ENCODE peak calls at places on chromosomes 11 and 22, in seven cellular contexts. W, J, E, V, I, C and Z are unnamed samples.

GRCh38 chr11:420054-420910 is 5.5 kb upstream of the SIGIRR start:
- DNase-seq in E (no peak), I (no peak), W (no peak), J (no peak), C (no peak), V (peak), Z (no peak)

GRCh38 chr11:82995754-82996398 is 75.8 kb downstream of the RAB30 start:
- DNase-seq in W (no peak), I (no peak), C (no peak), V (no peak), E (no peak), J (no peak), Z (no peak)

GRCh38 chr11:117442869-117443239 is 115.2 kb downstream of the CEP164 start:
- DNase-seq in J (no peak), C (no peak), I (no peak), V (no peak), E (no peak), W (no peak), Z (no peak)

GRCh38 chr22:19177164-19178064 is 1.1 kb downstream of the SLC25A1 start:
- DNase-seq in W (no peak), I (no peak), C (no peak), E (peak), J (no peak), V (no peak), Z (no peak)

GRCh38 chr22:30824711-30825110 is 130.0 kb downstream of the OSBP2 start:
- DNase-seq in J (no peak), I (no peak), V (no peak), W (no peak), E (peak), C (no peak), Z (no peak)

GRCh38 chr11:15195454-15196200 is 80.9 kb downstream of the INSC start:
- DNase-seq in J (no peak), V (no peak), W (no peak), I (peak), C (no peak), E (no peak), Z (no peak)

GRCh38 chr11:24386551-24387404 is 110.1 kb upstream of the LUZP2 start:
- DNase-seq in V (no peak), J (no peak), C (peak), W (no peak), E (no peak), I (peak), Z (no peak)

GRCh38 chr11:68028802-68029475 is 1.5 kb upstream of the NDUFS8 start:
- DNase-seq in E (no peak), I (no peak), J (no peak), W (no peak), V (no peak), C (peak), Z (no peak)

GRCh38 chr22:37610480-37611148 is 2.0 kb downstream of the GGA1 start:
- DNase-seq in W (peak), J (no peak), C (no peak), V (peak), E (no peak), I (no peak), Z (no peak)

GRCh38 chr11:34147581-34147980 is 42.2 kb downstream of the NAT10 start:
- DNase-seq in E (peak), I (no peak), C (no peak), V (no peak), J (no peak), W (no peak), Z (no peak)

GRCh38 chr11:19743622-19744021 is 31.0 kb downstream of the NAV2 start:
- DNase-seq in J (no peak), I (no peak), V (no peak), W (no peak), E (no peak), C (no peak), Z (no peak)

GRCh38 chr11:7512525-7513209 is 1.1 kb upstream of the PPFIBP2 start:
- DNase-seq in I (peak), W (peak), C (no peak), E (peak), J (no peak), V (peak), Z (peak)

GRCh38 chr22:23243006-23243573 is 62.8 kb downstream of the BCR start:
- DNase-seq in J (no peak), W (no peak), E (no peak), V (no peak), I (no peak), C (no peak), Z (no peak)

GRCh38 chr11:1869427-1870325 is 16.8 kb downstream of the LSP1 start:
- DNase-seq in V (no peak), C (no peak), J (peak), E (no peak), I (peak), W (peak), Z (no peak)

GRCh38 chr11:100778386-100778785 is 91.3 kb downstream of the ARHGAP42 start:
- DNase-seq in C (no peak), V (no peak), J (no peak), I (no peak), E (no peak), W (no peak), Z (no peak)

GRCh38 chr22:44634426-44635321 is 67.3 kb upstream of the PRR5 start:
- DNase-seq in V (no peak), C (no peak), J (no peak), W (no peak), I (peak), E (no peak), Z (no peak)

GRCh38 chr22:42913874-42914510 is 56.9 kb upstream of the ARFGAP3 start:
- DNase-seq in V (no peak), C (no peak), I (peak), W (no peak), J (no peak), E (no peak), Z (no peak)

DNA sequence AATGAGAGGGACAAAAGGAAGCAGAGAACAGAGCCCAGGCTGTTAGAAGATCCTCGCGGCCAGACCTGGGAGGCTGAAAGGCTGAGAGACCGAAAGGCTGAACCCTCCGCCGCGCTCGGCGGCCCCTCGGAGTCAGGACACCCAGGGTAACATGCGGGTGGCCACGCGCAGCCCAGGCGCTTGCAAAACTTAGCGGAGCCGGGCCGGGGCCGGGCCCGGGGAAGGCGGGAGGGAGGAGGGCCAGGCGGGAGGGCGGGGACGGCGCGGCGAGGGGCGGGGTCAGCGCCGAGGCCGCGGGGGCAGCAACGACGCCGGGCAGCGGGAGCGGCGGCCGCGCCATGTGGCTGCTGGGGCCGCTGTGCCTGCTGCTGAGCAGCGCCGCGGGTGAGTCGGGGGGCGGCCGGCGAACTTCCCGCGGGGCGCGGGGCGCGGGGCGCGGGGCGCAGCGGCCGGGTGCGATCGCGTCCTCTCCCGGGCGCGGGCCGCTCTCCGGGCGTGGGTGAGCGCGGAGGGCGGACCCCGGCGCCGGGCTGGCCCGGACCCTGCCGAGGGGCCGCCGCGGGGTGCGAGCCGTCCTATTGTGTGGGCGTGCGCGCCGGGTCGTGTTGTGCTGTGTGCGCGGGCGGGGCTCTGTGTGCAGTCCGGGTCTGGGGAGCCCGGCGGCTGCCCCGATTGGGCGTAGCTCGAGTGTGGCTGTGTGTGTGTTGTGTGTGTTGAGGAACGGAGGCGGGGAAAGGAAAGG is at the start of gene LDLRAD3:
- DNase-seq in V (peak), W (peak), I (peak), J (peak), C (peak), E (peak), Z (peak)
- TF ChIP-seq POLR2A in V (no peak), W (peak), I (no peak), J (peak), C (peak), E (no peak), Z (no peak)

GRCh38 chr11:46616551-46617450 is at the start of gene HARBI1:
- DNase-seq in J (peak), I (peak), C (peak), W (peak), E (peak), V (peak), Z (peak)
- TF ChIP-seq POLR2A in J (peak), I (peak), C (peak), W (no peak), E (no peak), V (peak), Z (peak)

GRCh38 chr11:129896062-129896461 is 684 bp upstream of the NFRKB start:
- DNase-seq in E (no peak), V (no peak), C (no peak), J (peak), I (no peak), W (no peak), Z (no peak)
- TF ChIP-seq POLR2A in E (no peak), V (no peak), C (no peak), J (no peak), I (no peak), W (no peak), Z (no peak)

DNA sequence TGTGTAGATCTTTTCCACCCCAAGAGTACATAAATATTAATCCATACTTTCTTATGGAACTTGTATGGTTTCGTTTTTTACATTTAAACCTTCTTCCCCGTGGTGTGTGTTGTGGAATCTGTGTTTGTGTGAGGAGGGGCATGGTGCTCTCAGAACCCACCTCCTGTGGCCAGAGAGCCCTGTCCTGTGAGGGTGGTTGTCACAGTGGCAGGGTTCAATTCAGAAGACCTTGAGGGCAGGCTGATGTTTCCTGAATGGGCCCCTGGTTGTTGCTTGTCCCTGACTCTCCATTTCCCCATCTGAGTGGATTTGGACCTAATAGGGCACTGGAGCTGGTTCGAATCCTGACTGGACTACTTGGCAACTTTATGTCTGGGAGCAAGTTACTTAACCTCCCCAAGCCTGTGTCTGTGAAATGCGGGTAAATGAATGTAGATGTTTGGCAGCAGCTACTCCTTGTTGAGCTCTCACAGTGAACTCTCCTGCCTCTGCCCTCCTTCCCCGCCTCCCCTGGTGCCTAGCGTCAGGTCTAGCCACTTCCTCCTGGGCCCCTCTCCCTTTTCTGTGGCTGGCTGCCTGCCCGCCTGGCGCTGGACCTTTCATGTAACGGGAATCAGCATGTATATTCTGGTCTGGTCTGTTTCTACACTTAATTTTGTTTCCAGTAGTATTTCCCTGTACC is 7.3 kb downstream of the NEAT1 start:
- DNase-seq in V (peak), E (peak), I (no peak), C (peak), W (peak), J (no peak), Z (no peak)
- TF ChIP-seq POLR2A in V (peak), E (peak), I (peak), C (peak), W (peak), J (peak), Z (peak)

GRCh38 chr11:126853732-126854131 is 146.8 kb downstream of the KIRREL3 start:
- DNase-seq in V (no peak), E (no peak), C (peak), W (no peak), I (no peak), J (peak), Z (no peak)
- TF ChIP-seq POLR2A in V (no peak), E (no peak), C (no peak), W (no peak), I (no peak), J (no peak), Z (no peak)

DNA sequence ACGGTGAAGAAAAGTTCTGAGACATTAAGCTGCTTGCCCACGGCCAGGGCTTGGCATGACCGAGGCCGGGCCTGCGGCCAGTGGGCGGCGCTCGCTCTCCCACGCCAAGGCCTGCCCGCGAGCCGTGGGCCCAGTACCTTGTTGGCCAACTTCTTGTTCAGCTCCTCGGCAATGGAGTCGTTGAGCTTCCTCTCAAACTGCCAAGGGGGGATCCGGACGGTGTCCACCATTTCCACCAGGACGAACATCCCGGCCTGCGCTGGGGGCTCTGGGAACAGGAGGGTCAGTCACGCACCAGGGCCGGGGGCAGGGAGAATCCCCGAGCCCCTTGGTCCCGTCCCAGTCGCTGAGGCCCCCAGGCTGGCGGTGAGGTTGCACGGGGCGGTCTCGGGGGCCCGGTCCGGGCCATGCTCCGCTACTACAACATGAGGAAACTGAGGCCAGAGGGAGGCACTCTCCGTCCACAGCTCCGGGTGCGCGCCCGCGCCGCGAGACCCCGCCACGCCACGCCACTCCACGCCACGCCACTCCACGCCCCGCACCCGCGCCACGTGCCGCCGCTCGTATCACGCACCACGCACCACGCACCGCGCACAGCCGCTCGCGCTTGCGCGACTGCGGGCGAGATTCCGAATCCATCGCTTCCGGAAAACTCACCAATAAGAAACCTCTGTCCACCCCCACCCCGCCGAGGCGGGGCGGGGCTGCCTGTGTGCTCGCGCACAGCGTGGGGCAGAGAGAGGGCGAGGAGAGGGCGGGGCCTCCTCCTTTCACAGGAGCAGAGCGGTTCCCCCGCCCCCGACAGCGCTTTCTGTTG is at the start of gene POLR3H:
- DNase-seq in E (peak), W (peak), C (peak), V (peak), I (peak), J (peak), Z (peak)
- TF ChIP-seq POLR2A in E (no peak), W (peak), C (peak), V (peak), I (no peak), J (peak), Z (peak)

GRCh38 chr11:60851327-60852059 is 4.3 kb downstream of the PTGDR2 start:
- DNase-seq in V (no peak), C (no peak), J (no peak), I (no peak), W (no peak), E (no peak), Z (no peak)

GRCh38 chr11:60853469-60853950 is 2.2 kb downstream of the PTGDR2 start:
- DNase-seq in J (no peak), I (no peak), C (no peak), W (no peak), E (no peak), V (no peak), Z (no peak)

GRCh38 chr11:60854140-60854846 is 1.5 kb downstream of the PTGDR2 start:
- DNase-seq in E (no peak), W (no peak), V (no peak), I (no peak), J (no peak), C (no peak), Z (no peak)

GRCh38 chr11:60852639-60853468 is 2.9 kb downstream of the PTGDR2 start:
- DNase-seq in E (no peak), C (no peak), V (peak), W (no peak), I (no peak), J (no peak), Z (no peak)

DNA sequence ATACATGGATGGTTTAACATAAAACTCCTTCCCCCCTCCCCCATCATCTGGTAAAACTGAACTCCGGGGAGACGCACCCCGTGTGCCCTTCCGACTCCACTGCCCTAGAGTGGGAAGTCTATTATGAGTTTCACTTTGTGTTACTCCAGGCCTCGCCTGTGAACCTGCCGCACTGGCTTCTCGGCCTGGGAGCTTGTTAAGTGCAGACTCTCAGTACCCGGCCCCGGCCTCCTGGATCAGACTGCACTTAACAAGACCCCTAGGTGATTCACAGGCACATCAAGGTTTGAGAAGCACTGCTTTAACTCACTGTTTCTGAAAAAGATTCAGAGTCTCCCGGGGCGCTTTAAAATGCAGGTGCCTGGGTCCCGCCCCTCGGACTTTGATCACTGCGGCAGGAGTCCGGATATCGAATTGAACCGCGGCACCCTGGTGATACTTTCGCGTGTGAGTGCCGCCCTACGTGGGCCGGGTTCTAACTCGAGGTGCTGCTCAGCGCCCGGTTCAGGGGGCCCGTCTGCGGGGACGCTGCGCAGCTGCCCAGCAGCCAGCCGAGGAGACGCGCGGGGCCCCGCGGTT is 3.6 kb downstream of the PTGDR2 start:
- DNase-seq in J (no peak), E (no peak), I (no peak), W (no peak), C (no peak), V (peak), Z (no peak)
- TF ChIP-seq POLR2A in J (no peak), E (no peak), I (no peak), W (no peak), C (no peak), V (peak), Z (no peak)